ENCODE peak calls at places on chromosomes 7 and 10, in eight cellular contexts. O is brain microvascular endothelial cell, X is PC-3, B is GM23248, G is WERI-Rb-1, Z is transverse colon, C is GM23338, M is gastrocnemius medialis. U is an unnamed sample.
A peak's percentile ranks its signal among the peaks of the same experiment; 100 is the strongest.

GRCh38 chr10:8310930-8311329 is 256.4 kb downstream of the GATA3 start:
- DNase-seq in O (no peak), X (no peak), B (no peak), G (no peak), Z (no peak), C (no peak), M (no peak), U (no peak)

GRCh38 chr10:132904169-132904813 is 38.1 kb downstream of the CFAP46 start:
- DNase-seq in O (no peak), X (peak; percentile 68), B (peak; percentile 63), G (peak; percentile 72), Z (no peak), C (peak; percentile 70), M (no peak), U (peak; percentile 70)

GRCh38 chr10:20473361-20473760 is 423.8 kb downstream of the NEBL start:
- DNase-seq in O (peak; percentile 27), X (no peak), B (no peak), G (no peak), Z (no peak), C (no peak), M (no peak), U (no peak)

GRCh38 chr7:102286237-102287081 is at the start of gene SH2B2:
- DNase-seq in O (peak; percentile 27), X (peak; percentile 49), B (peak; percentile 79), G (peak; percentile 60), Z (peak; percentile 74), C (peak; percentile 76), M (peak; percentile 71), U (peak; percentile 91)

GRCh38 chr10:1754506-1755177 is 17.3 kb upstream of the ADARB2 start:
- DNase-seq in O (no peak), X (no peak), B (no peak), G (no peak), Z (no peak), C (peak; percentile 36), M (no peak), U (no peak)

GRCh38 chr10:119670717-119671116 is 19.5 kb downstream of the BAG3 start:
- DNase-seq in O (no peak), X (peak; percentile 58), B (peak; percentile 81), G (no peak), Z (no peak), C (no peak), M (peak; percentile 79), U (no peak)

GRCh38 chr10:22429146-22429545 is 83.8 kb downstream of the SPAG6 start:
- DNase-seq in O (no peak), X (peak; percentile 48), B (no peak), G (no peak), Z (no peak), C (no peak), M (no peak), U (no peak)

GRCh38 chr10:114437456-114438292 is 33.4 kb upstream of the AFAP1L2 start:
- DNase-seq in O (no peak), X (peak; percentile 55), B (peak; percentile 54), G (no peak), Z (no peak), C (peak; percentile 50), M (no peak), U (no peak)

GRCh38 chr7:151813445-151813844 is 63.5 kb downstream of the PRKAG2 start:
- DNase-seq in O (no peak), X (no peak), B (no peak), G (no peak), Z (no peak), C (no peak), M (no peak), U (peak; percentile 6)

GRCh38 chr7:129401968-129402860 is 32.0 kb upstream of the STRIP2 start:
- DNase-seq in O (no peak), X (peak; percentile 45), B (peak; percentile 4), G (peak; percentile 23), Z (no peak), C (no peak), M (no peak), U (no peak)

GRCh38 chr7:20351901-20352300 is 21.2 kb downstream of the ITGB8 start:
- DNase-seq in O (no peak), X (peak; percentile 86), B (peak; percentile 72), G (no peak), Z (no peak), C (no peak), M (no peak), U (no peak)

GRCh38 chr7:101479217-101479616 is 116.5 kb downstream of the COL26A1 start:
- DNase-seq in O (no peak), X (no peak), B (no peak), G (no peak), Z (no peak), C (no peak), M (no peak), U (no peak)

GRCh38 chr10:114239117-114239993 is at the start of gene VWA2:
- DNase-seq in O (no peak), X (no peak), B (no peak), G (peak; percentile 39), Z (peak; percentile 57), C (peak; percentile 77), M (no peak), U (peak; percentile 88)

GRCh38 chr10:6086375-6087233 is 2.2 kb upstream of the RBM17 start:
- DNase-seq in O (peak; percentile 83), X (peak; percentile 53), B (peak; percentile 94), G (peak; percentile 68), Z (peak; percentile 92), C (peak; percentile 96), M (peak; percentile 86), U (peak; percentile 92)
- H3K4me3 ChIP-seq in O (no peak overlapping the region), X (no peak overlapping the region), B (peak overlapping the region; percentile 43), G (no peak overlapping the region), Z (no peak overlapping the region), C (no peak overlapping the region), M (peak overlapping the region; percentile 36), U (peak overlapping the region; percentile 3)

GRCh38 chr10:97483526-97483925 is 14.7 kb downstream of the MMS19 start:
- DNase-seq in O (no peak), X (no peak), B (no peak), G (no peak), Z (no peak), C (no peak), M (no peak), U (no peak)

GRCh38 chr10:97475936-97476594 is 22.2 kb downstream of the MMS19 start:
- DNase-seq in O (peak; percentile 40), X (no peak), B (peak; percentile 88), G (no peak), Z (no peak), C (no peak), M (no peak), U (no peak)

GRCh38 chr10:97485647-97486281 is 12.5 kb downstream of the MMS19 start:
- DNase-seq in O (no peak), X (no peak), B (no peak), G (no peak), Z (no peak), C (no peak), M (no peak), U (no peak)

GRCh38 chr10:97479939-97480338 is 18.3 kb downstream of the MMS19 start:
- DNase-seq in O (no peak), X (no peak), B (no peak), G (no peak), Z (no peak), C (peak; percentile 99), M (no peak), U (no peak)

GRCh38 chr10:97481071-97481470 is 17.2 kb downstream of the MMS19 start:
- DNase-seq in O (no peak), X (peak; percentile 79), B (no peak), G (no peak), Z (no peak), C (no peak), M (no peak), U (no peak)
- H3K27ac ChIP-seq in O (no peak overlapping the region), X (peak overlapping the region; percentile 89), B (no peak overlapping the region), G (no peak overlapping the region), Z (no peak overlapping the region), C (peak overlapping the region; percentile 86), M (no peak overlapping the region), U (no peak overlapping the region)

DNA sequence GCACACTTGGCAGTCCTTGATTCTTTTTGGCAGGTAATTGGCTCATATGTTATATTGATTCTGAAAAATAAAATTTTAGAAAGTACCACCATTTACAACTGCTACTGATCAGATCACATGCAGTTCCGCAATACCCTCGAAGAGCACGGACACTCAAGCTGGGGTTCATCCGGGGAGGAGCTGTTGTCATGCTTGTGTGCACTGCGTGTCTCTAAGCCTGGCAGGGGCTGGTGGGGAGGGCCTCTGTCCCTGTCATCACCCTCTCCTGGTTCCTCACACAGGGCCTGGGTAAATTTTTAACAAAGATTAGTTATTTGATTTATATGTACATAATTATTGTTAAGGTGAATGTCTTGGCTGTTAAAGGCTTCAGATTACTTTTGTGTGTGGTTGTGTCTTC is 45.2 kb downstream of the TRRAP start:
- DNase-seq in O (no peak), X (no peak), B (no peak), G (no peak), Z (no peak), C (no peak), M (no peak), U (no peak)
- H3K36me3 ChIP-seq in O (peaks cover 70% of the 10 kb centered on the region), X (peaks cover 32% of the 10 kb centered on the region), B (peaks cover 45% of the 10 kb centered on the region), G (peaks cover 87% of the 10 kb centered on the region), Z (no peaks in the 10 kb centered on the region), C (peaks cover 75% of the 10 kb centered on the region), M (peaks cover 97% of the 10 kb centered on the region), U (peaks cover 99% of the 10 kb centered on the region)

GRCh38 chr10:35194906-35195305 is 68.3 kb downstream of the CREM start:
- DNase-seq in O (peak; percentile 36), X (peak; percentile 37), B (peak; percentile 56), G (no peak), Z (no peak), C (no peak), M (no peak), U (no peak)
- H3K4me3 ChIP-seq in O (no peak overlapping the region), X (peak overlapping the region; percentile 60), B (peak overlapping the region; percentile 75), G (no peak overlapping the region), Z (peak overlapping the region; percentile 31), C (peak overlapping the region; percentile 53), M (no peak overlapping the region), U (peak overlapping the region; percentile 55)

DNA sequence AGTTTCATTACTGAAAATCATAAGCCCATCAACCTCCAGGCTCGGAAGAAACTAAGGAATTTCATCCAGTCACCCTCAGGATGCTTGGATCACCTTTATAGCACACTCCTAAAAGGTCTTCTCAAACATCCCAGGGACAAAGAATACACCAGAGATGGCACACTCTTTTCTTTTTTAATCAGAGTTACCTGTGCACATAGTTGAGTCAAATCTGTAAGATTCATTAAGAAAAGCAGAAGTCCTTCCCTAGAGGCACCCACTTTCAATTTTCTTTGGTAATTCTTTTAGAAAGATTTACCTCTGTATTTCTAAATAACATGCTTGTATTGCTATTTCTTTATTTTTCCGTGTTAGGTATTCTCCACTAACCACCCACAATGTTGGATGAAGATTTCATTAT is 50.6 kb upstream of the IL6 start:
- DNase-seq in O (no peak), X (no peak), B (no peak), G (no peak), Z (no peak), C (no peak), M (no peak), U (no peak)
- H3K27ac ChIP-seq in O (peak overlapping the region; percentile 39), X (peak overlapping the region; percentile 43), B (no peak overlapping the region), G (no peak overlapping the region), Z (no peak overlapping the region), C (no peak overlapping the region), M (no peak overlapping the region), U (no peak overlapping the region)